ENCODE peak calls at places on chromosomes 12 and 14, in six cellular contexts. S, H, M, A, U and Z are unnamed samples.

GRCh38 chr12:9763025-9763424 is 2.3 kb upstream of the CD69 start:
- DNase-seq in A (no peak), H (no peak), S (no peak), M (no peak), U (no peak), Z (no peak)

GRCh38 chr12:82593901-82594396 is 92.8 kb upstream of the TMTC2 start:
- DNase-seq in A (no peak), U (no peak), H (no peak), S (no peak), M (no peak), Z (no peak)

GRCh38 chr12:95191060-95191696 is 26.1 kb downstream of the FGD6 start:
- DNase-seq in S (no peak), U (no peak), M (no peak), A (no peak), H (no peak), Z (no peak)

GRCh38 chr14:30005114-30005698 is 77.6 kb upstream of the PRKD1 start:
- DNase-seq in A (no peak), U (no peak), M (no peak), H (peak; percentile 78), S (no peak), Z (no peak)

GRCh38 chr14:56297449-56297848 is 179.2 kb downstream of the PELI2 start:
- DNase-seq in U (no peak), M (no peak), S (no peak), A (no peak), H (no peak), Z (no peak)

GRCh38 chr12:110743571-110744093 is 941 bp upstream of the PPP1CC start:
- DNase-seq in S (peak; percentile 51), M (peak; percentile 83), H (no peak), A (peak; percentile 22), U (peak; percentile 41), Z (peak; percentile 62)

GRCh38 chr12:31106101-31106803 is 32.6 kb downstream of the DDX11 start:
- DNase-seq in U (no peak), M (no peak), S (no peak), A (no peak), H (no peak), Z (no peak)

GRCh38 chr14:47259796-47260195 is 415.6 kb downstream of the MDGA2 start:
- DNase-seq in H (no peak), M (no peak), A (no peak), S (no peak), U (no peak), Z (no peak)

GRCh38 chr14:99224948-99225347 is 47.0 kb downstream of the BCL11B start:
- DNase-seq in A (no peak), S (no peak), U (no peak), M (no peak), H (no peak), Z (no peak)

GRCh38 chr12:133130038-133130807 is at the start of the genes ZNF10 and ZNF891:
- DNase-seq in S (peak; percentile 97), H (peak; percentile 98), M (peak; percentile 99), A (peak; percentile 95), U (peak; percentile 99), Z (peak; percentile 98)

GRCh38 chr14:26775765-26776577 is 178.1 kb upstream of the NOVA1 start:
- DNase-seq in M (no peak), S (no peak), H (peak; percentile 59), U (no peak), A (no peak), Z (no peak)

GRCh38 chr12:106342397-106343212 is 14.9 kb upstream of the POLR3B start:
- DNase-seq in H (peak; percentile 72), U (no peak), M (peak; percentile 86), S (peak; percentile 80), A (peak; percentile 79), Z (no peak)

GRCh38 chr12:13435535-13435934 is 239.0 kb downstream of the EMP1 start:
- DNase-seq in U (no peak), M (no peak), H (peak; percentile 66), A (no peak), S (no peak), Z (no peak)

GRCh38 chr12:64528616-64529015 is 76.7 kb downstream of the TBK1 start:
- DNase-seq in U (no peak), A (no peak), S (no peak), M (no peak), H (no peak), Z (no peak)

GRCh38 chr12:121137512-121137911 is 4.8 kb downstream of the P2RX7 start:
- DNase-seq in A (no peak), U (no peak), H (no peak), M (no peak), S (no peak), Z (no peak)

GRCh38 chr12:6953417-6954315 is 2.5 kb downstream of the PTPN6 start:
- DNase-seq in M (peak; percentile 86), S (peak; percentile 47), U (no peak), H (no peak), A (peak; percentile 79), Z (peak; percentile 78)

GRCh38 chr14:53109028-53109687 is 44.0 kb downstream of the DDHD1 start:
- DNase-seq in A (no peak), U (no peak), S (no peak), H (no peak), M (no peak), Z (no peak)

GRCh38 chr14:51189600-51190376 is 50.3 kb upstream of the TMX1 start:
- DNase-seq in M (no peak), S (no peak), U (no peak), H (no peak), A (no peak), Z (no peak)
- TF ChIP-seq CTCF in M (no peak), S (no peak), U (no peak), H (no peak), A (no peak), Z (no peak)

DNA sequence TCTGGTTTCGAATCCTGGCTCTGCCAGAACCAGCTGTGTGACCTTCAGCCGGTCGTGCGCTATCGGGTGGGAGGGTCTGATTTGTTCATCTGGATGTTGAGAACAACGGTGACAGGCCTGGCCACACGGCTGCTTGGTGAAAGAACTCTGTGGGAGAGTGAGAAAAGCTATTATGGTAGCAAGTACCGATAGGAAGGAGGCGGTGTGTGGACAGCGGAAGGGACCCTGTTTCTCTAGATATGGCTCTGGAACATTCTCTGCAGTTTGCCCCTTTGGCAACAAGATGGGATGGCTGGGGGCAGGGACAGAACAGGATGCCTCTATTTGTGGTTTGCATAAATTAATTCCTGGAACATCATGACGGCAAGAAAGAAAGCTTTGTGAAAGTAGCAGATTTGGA is 347.3 kb downstream of the AACS start:
- DNase-seq in M (no peak), S (no peak), U (no peak), A (no peak), H (no peak), Z (no peak)
- TF ChIP-seq CTCF in M (no peak), S (no peak), U (no peak), A (no peak), H (no peak), Z (no peak)

GRCh38 chr12:100077367-100077766 is 65.3 kb downstream of the BLTP3B start:
- DNase-seq in H (no peak), A (no peak), U (no peak), M (no peak), S (no peak), Z (no peak)
- TF ChIP-seq CTCF in H (peak; percentile 22), A (no peak), U (no peak), M (no peak), S (peak; percentile 41), Z (peak; percentile 57)

GRCh38 chr12:5222011-5222461 is 178.4 kb downstream of the KCNA5 start:
- DNase-seq in M (no peak), H (peak; percentile 51), U (no peak), S (no peak), A (no peak), Z (no peak)
- TF ChIP-seq CTCF in M (no peak), H (no peak), U (no peak), S (no peak), A (no peak), Z (no peak)

GRCh38 chr12:52141306-52141705 is 50.5 kb downstream of the KRT80 start:
- DNase-seq in M (no peak), S (no peak), H (no peak), U (no peak), A (no peak), Z (no peak)

GRCh38 chr12:52139147-52139546 is 52.7 kb downstream of the KRT80 start:
- DNase-seq in S (no peak), A (no peak), M (no peak), H (no peak), U (no peak), Z (peak; percentile 53)

GRCh38 chr12:52141875-52142274 is 49.9 kb downstream of the KRT80 start:
- DNase-seq in M (no peak), S (no peak), H (no peak), U (no peak), A (no peak), Z (no peak)

GRCh38 chr12:52137746-52138145 is 54.1 kb downstream of the KRT80 start:
- DNase-seq in S (peak; percentile 7), H (no peak), M (no peak), U (no peak), A (no peak), Z (peak; percentile 59)

GRCh38 chr12:52139579-52140062 is 52.2 kb downstream of the KRT80 start:
- DNase-seq in A (no peak), S (no peak), U (peak; percentile 69), M (no peak), H (no peak), Z (no peak)
- TF ChIP-seq CTCF in A (peak; percentile 58), S (peak; percentile 73), U (peak; percentile 69), M (peak; percentile 62), H (peak; percentile 84), Z (peak; percentile 86)